ENCODE peak calls at places on chromosome 1, in six cellular contexts. C, T, K, N, O and X are unnamed samples. For H3K4me1, the result is how much of the 10 kb centered on the place peaks cover.

GRCh38 chr1:61299468-61299867 is 217.1 kb downstream of the NFIA start:
- DNase-seq in C (no peak), T (peak), K (no peak), N (no peak), O (no peak), X (no peak)

GRCh38 chr1:211831558-211832323 is 1.2 kb upstream of the LPGAT1 start:
- DNase-seq in C (no peak), T (no peak), K (no peak), N (no peak), O (no peak), X (no peak)

GRCh38 chr1:91273875-91274274 is 130.8 kb downstream of the HFM1 start:
- DNase-seq in C (no peak), T (peak), K (no peak), N (peak), O (peak), X (no peak)

GRCh38 chr1:244749230-244750016 is 86.0 kb upstream of the COX20 start:
- DNase-seq in C (no peak), T (no peak), K (no peak), N (no peak), O (no peak), X (no peak)

GRCh38 chr1:205746757-205747412 is 3.1 kb downstream of the NUCKS1 start:
- DNase-seq in C (no peak), T (peak), K (no peak), N (peak), O (no peak), X (no peak)

GRCh38 chr1:19809044-19809750 is 5.9 kb downstream of the RNF186 start:
- DNase-seq in C (no peak), T (no peak), K (no peak), N (no peak), O (no peak), X (no peak)

GRCh38 chr1:18922319-18922726 is 20.0 kb upstream of the ALDH4A1 start:
- DNase-seq in C (peak), T (peak), K (no peak), N (peak), O (peak), X (no peak)

GRCh38 chr1:149978547-149979023 is 31.9 kb downstream of the OTUD7B start:
- DNase-seq in C (no peak), T (peak), K (no peak), N (no peak), O (no peak), X (no peak)

GRCh38 chr1:30928171-30928570 is 19.6 kb upstream of the SDC3 start:
- DNase-seq in C (no peak), T (no peak), K (no peak), N (no peak), O (no peak), X (no peak)

GRCh38 chr1:110525250-110525597 is 6.2 kb upstream of the KCNA10 start:
- DNase-seq in C (no peak), T (no peak), K (no peak), N (peak), O (peak), X (no peak)

GRCh38 chr1:236154126-236154525 is 11.8 kb downstream of the GPR137B start:
- DNase-seq in C (no peak), T (no peak), K (no peak), N (no peak), O (no peak), X (no peak)

GRCh38 chr1:209989525-209989924 is 51.5 kb downstream of the SYT14 start:
- DNase-seq in C (no peak), T (peak), K (no peak), N (peak), O (peak), X (no peak)

GRCh38 chr1:167808104-167808503 is 86.3 kb downstream of the MPZL1 start:
- DNase-seq in C (no peak), T (no peak), K (no peak), N (peak), O (no peak), X (no peak)

GRCh38 chr1:5913876-5914275 is 78.3 kb downstream of the NPHP4 start:
- DNase-seq in C (no peak), T (no peak), K (no peak), N (no peak), O (no peak), X (no peak)
- H3K4me1 ChIP-seq in C (under half), T (under half), K (under half), N (under half), O (under half), X (under half)

DNA sequence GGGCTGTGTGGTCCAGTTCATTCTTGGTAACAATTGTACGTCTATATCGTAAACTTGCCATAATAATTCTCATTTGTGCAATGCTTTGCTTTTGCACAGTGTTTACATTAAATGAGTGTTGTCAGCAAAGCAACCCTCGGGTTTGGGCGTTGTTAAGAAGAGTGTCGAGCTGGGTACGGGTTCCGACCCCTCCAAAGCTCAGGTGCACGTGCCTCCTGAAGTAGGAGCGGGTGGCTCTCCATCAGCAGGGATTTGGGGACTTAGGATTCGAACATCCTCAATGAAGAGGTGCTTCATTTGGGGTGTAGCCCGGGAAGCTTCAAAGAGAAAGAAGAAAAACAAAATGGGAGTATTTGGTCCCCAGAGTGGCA is 984 bp downstream of the TRIM58 start:
- DNase-seq in C (no peak), T (no peak), K (no peak), N (no peak), O (peak), X (no peak)
- H3K4me3 ChIP-seq in C (peak), T (no peak), K (no peak), N (no peak), O (peak), X (peak)

DNA sequence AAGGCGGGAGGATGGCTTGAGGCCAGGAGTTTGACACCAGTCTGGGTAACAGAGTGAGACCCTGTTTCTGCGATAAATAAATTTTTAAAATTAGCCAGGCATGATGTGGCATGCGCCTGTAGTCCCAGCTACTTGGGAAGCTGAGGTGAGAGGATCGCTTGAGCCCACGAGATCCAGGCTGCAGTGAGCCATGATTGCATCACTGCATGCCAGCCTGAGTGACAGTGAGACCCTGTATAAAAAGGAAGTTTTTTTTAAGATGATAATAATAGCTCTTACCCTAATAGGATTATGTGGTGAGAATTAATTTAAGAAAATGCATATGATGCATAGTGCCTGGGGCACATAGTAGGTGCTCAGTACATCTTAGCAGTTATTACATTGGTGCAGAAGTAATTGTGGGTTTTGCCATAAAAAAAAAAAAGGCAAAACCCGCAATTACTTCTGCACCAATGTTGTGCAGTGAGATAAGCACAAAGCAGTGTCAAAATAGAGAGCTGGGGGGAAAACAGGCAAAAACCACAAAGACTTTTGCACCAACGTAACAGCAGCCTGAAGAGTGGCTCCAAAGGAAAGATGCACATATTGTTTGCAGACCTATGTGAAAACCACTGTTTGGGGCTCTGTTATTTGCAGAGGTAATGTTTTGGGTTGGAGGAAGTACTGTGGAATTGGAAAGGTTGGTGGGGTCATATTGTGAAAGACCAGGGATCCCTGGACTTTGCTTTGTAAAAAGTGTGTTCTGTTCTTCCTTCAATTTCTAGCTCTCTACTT is 72.4 kb downstream of the PLXNA2 start:
- DNase-seq in C (no peak), T (no peak), K (no peak), N (no peak), O (no peak), X (no peak)
- H3K4me1 ChIP-seq in C (under half), T (under half), K (under half), N (under half), O (under half), X (under half)

GRCh38 chr1:56506951-56507437 is 72.4 kb downstream of the PLPP3 start:
- DNase-seq in C (no peak), T (peak), K (no peak), N (no peak), O (peak), X (no peak)
- H3K4me3 ChIP-seq in C (no peak), T (no peak), K (no peak), N (no peak), O (no peak), X (no peak)